ENCODE peak calls at places on chromosome X, in nine cellular contexts. N, W, X, D, B, K, M, H and E are unnamed samples.

GRCh38 chrX:23118163-23118562 is 118.4 kb downstream of the DDX53 start:
- DNase-seq in D (no peak), K (no peak), X (no peak), W (no peak), B (no peak), N (no peak), M (no peak), H (no peak), E (no peak)

GRCh38 chrX:53073115-53073581 is 9.0 kb upstream of the TSPYL2 start:
- DNase-seq in K (no peak), D (no peak), W (no peak), M (peak; percentile 44), H (no peak), N (peak; percentile 55), X (no peak), B (no peak), E (no peak)

GRCh38 chrX:37759878-37760418 is 19.9 kb upstream of the CYBB start:
- DNase-seq in N (no peak), B (no peak), D (no peak), X (no peak), W (no peak), H (no peak), M (no peak), K (no peak), E (no peak)

GRCh38 chrX:2828404-2829065 is at the start of gene GYG2:
- DNase-seq in M (peak; percentile 6), X (no peak), N (peak; percentile 94), K (peak; percentile 68), H (no peak), D (no peak), B (no peak), W (peak; percentile 10), E (peak; percentile 35)

GRCh38 chrX:48833531-48834138 is 1.8 kb downstream of the PCSK1N start:
- DNase-seq in B (no peak), M (no peak), N (no peak), X (no peak), D (no peak), K (no peak), W (no peak), H (no peak), E (no peak)

GRCh38 chrX:84729809-84730208 is 227.6 kb upstream of the HDX start:
- DNase-seq in N (peak; percentile 82), X (no peak), B (no peak), D (no peak), W (peak; percentile 28), H (no peak), K (no peak), M (peak; percentile 50), E (no peak)

GRCh38 chrX:4764888-4765287 is 1051.4 kb upstream of the PRKX start:
- DNase-seq in B (no peak), M (no peak), N (no peak), D (no peak), X (no peak), W (no peak), K (no peak), H (no peak), E (no peak)

GRCh38 chrX:54292755-54293154 is 65.1 kb downstream of the WNK3 start:
- DNase-seq in M (no peak), B (no peak), X (no peak), H (no peak), K (no peak), W (peak; percentile 8), N (no peak), D (no peak), E (no peak)

GRCh38 chrX:1395646-1396216 is 3.8 kb upstream of the SLC25A6 start:
- DNase-seq in N (no peak), M (no peak), K (no peak), H (no peak), B (no peak), D (no peak), X (no peak), W (no peak), E (no peak)

GRCh38 chrX:11193035-11193469 is 81.9 kb downstream of the HCCS start:
- DNase-seq in K (no peak), X (no peak), N (no peak), H (no peak), M (no peak), D (no peak), B (no peak), W (no peak), E (no peak)

GRCh38 chrX:13283512-13283911 is 36.3 kb downstream of the ATXN3L start:
- DNase-seq in W (no peak), X (no peak), B (no peak), D (no peak), N (peak; percentile 57), H (no peak), K (no peak), M (no peak), E (no peak)

GRCh38 chrX:150406559-150406958 is 43.4 kb downstream of the MAMLD1 start:
- DNase-seq in H (no peak), N (no peak), K (no peak), D (no peak), X (no peak), W (no peak), M (no peak), B (no peak), E (no peak)

GRCh38 chrX:15072880-15073279 is 197.0 kb downstream of the ASB9 start:
- DNase-seq in X (no peak), K (no peak), D (no peak), N (no peak), H (no peak), M (no peak), W (no peak), B (no peak), E (no peak)

GRCh38 chrX:113399501-113400192 is 559.0 kb upstream of the AMOT start:
- DNase-seq in M (no peak), K (no peak), W (no peak), X (no peak), N (no peak), H (no peak), B (no peak), D (no peak), E (no peak)

GRCh38 chrX:106023947-106024346 is 14.6 kb downstream of the SERPINA7 start:
- DNase-seq in H (no peak), B (no peak), D (no peak), M (no peak), W (no peak), X (no peak), K (no peak), N (no peak), E (no peak)

GRCh38 chrX:155105919-155106318 is 34.6 kb downstream of the BRCC3 start:
- DNase-seq in D (no peak), B (no peak), M (no peak), K (no peak), N (no peak), W (no peak), H (no peak), X (no peak), E (no peak)

GRCh38 chrX:70960728-70961127 is 29.8 kb upstream of the SLC7A3 start:
- DNase-seq in B (no peak), N (no peak), D (no peak), W (no peak), X (no peak), M (no peak), H (no peak), K (no peak), E (no peak)

GRCh38 chrX:149284616-149285015 is 220.5 kb downstream of the IDS start:
- DNase-seq in N (no peak), K (no peak), D (no peak), M (no peak), H (no peak), X (no peak), W (no peak), B (no peak), E (no peak)

GRCh38 chrX:149282909-149283308 is 222.2 kb downstream of the IDS start:
- DNase-seq in M (no peak), K (no peak), H (no peak), B (no peak), D (no peak), W (no peak), N (no peak), X (no peak), E (no peak)

GRCh38 chrX:149283853-149284252 is 221.3 kb downstream of the IDS start:
- DNase-seq in X (no peak), N (no peak), K (no peak), M (no peak), H (no peak), D (no peak), B (no peak), W (no peak), E (no peak)

GRCh38 chrX:149286940-149287349 is 218.2 kb downstream of the IDS start:
- DNase-seq in B (no peak), K (no peak), N (peak; percentile 81), X (no peak), D (peak; percentile 1), H (no peak), W (peak; percentile 26), M (peak; percentile 4), E (peak; percentile 19)
- TF ChIP-seq CTCF in B (peak; percentile 63), K (peak; percentile 68), N (peak; percentile 84), X (peak; percentile 49), D (peak; percentile 56), H (peak; percentile 62), W (peak; percentile 53), M (peak; percentile 52), E (peak; percentile 19)

DNA sequence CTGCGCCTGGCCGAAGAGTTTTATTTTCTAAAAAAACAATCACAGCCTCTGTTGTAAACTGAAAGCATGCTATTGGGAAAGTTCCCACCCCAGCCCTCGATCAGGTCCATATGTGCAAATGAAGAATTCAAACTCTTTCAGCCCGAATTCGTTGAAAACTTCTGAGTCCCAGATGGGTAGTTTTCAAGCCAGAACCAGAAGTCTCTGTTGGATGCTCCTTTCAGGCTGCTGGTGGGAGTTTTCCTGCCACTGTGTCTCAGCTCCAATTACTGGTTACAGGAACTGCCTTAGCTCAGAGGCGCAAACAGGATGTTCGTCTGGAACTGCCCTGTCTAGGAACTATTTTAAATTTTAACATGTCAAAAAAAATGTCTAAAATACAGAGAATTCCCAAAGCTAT is 9.3 kb upstream of the ALG13 start:
- DNase-seq in M (no peak), N (no peak), K (no peak), H (no peak), B (no peak), D (no peak), X (no peak), W (no peak), E (no peak)
- H3K27me3 ChIP-seq in M (no peaks in the 10 kb centered on the region), N (no peaks in the 10 kb centered on the region), K (no peaks in the 10 kb centered on the region), H (no peaks in the 10 kb centered on the region), B (no peaks in the 10 kb centered on the region), D (no peaks in the 10 kb centered on the region), X (no peaks in the 10 kb centered on the region), W (no peaks in the 10 kb centered on the region), E (no peaks in the 10 kb centered on the region)

GRCh38 chrX:77893713-77894112 is 1.5 kb downstream of the MAGT1 start:
- DNase-seq in M (no peak), N (no peak), H (no peak), W (no peak), B (no peak), X (no peak), K (no peak), D (no peak), E (no peak)
- H3K4me3 ChIP-seq in M (no peak overlapping the region), N (peak overlapping the region; percentile 95), H (no peak overlapping the region), W (no peak overlapping the region), B (peak overlapping the region; percentile 78), X (peak overlapping the region; percentile 70), K (peak overlapping the region; percentile 57), D (peak overlapping the region; percentile 15), E (peak overlapping the region; percentile 77)

GRCh38 chrX:136950206-136950605 is 69.7 kb upstream of the RBMX start:
- DNase-seq in B (no peak), X (no peak), H (no peak), M (no peak), N (no peak), K (no peak), W (no peak), D (no peak), E (no peak)

GRCh38 chrX:136954930-136955329 is 74.4 kb upstream of the RBMX start:
- DNase-seq in M (no peak), N (no peak), K (no peak), D (no peak), B (no peak), W (no peak), X (no peak), H (no peak), E (no peak)

GRCh38 chrX:136953867-136954787 is 73.6 kb upstream of the RBMX start:
- DNase-seq in D (no peak), K (peak; percentile 69), H (peak; percentile 57), N (peak; percentile 87), X (peak; percentile 55), M (peak; percentile 75), B (peak; percentile 17), W (peak; percentile 78), E (peak; percentile 69)
- TF ChIP-seq CTCF in D (peak; percentile 63), K (peak; percentile 73), H (peak; percentile 53), N (peak; percentile 73), X (peak; percentile 54), M (peak; percentile 72), B (peak; percentile 60), W (peak; percentile 45), E (peak; percentile 47)